ENCODE peak calls at places on chromosomes 6 and 20, in seven cellular contexts. Q is right lobe of liver, S is adrenal gland, Z is HCT116, B is aorta, T is spleen, O is heart left ventricle. G is an unnamed sample. For H3K4me1, the result is how much of the 10 kb centered on the place peaks cover.

GRCh38 chr20:24785141-24785924 is 163.7 kb upstream of the CST7 start:
- DNase-seq in Q (no peak), S (no peak), Z (no peak), B (peak), T (peak), O (no peak), G (no peak)

GRCh38 chr6:70150521-70150920 is 152.4 kb downstream of the COL9A1 start:
- DNase-seq in Q (no peak), S (no peak), Z (no peak), B (no peak), T (no peak), O (no peak), G (no peak)

GRCh38 chr6:43927525-43928210 is 157.7 kb downstream of the VEGFA start:
- DNase-seq in Q (peak), S (no peak), Z (no peak), B (peak), T (peak), O (no peak), G (no peak)

GRCh38 chr6:81788748-81789147 is 36.3 kb upstream of the TENT5A start:
- DNase-seq in Q (no peak), S (no peak), Z (no peak), B (no peak), T (no peak), O (no peak), G (no peak)

GRCh38 chr20:22795897-22796296 is 211.5 kb upstream of the FOXA2 start:
- DNase-seq in Q (no peak), S (peak), Z (peak), B (peak), T (no peak), O (no peak), G (peak)

GRCh38 chr6:158660331-158660730 is 10.5 kb downstream of the SYTL3 start:
- DNase-seq in Q (no peak), S (no peak), Z (no peak), B (no peak), T (peak), O (no peak), G (no peak)

GRCh38 chr20:20491110-20491783 is 123.3 kb downstream of the INSM1 start:
- DNase-seq in Q (no peak), S (no peak), Z (no peak), B (no peak), T (no peak), O (no peak), G (no peak)

GRCh38 chr6:24981385-24981758 is 45.6 kb upstream of the RIPOR2 start:
- DNase-seq in Q (no peak), S (no peak), Z (no peak), B (no peak), T (no peak), O (no peak), G (no peak)

GRCh38 chr20:32433311-32434021 is 75.3 kb downstream of the ASXL1 start:
- DNase-seq in Q (no peak), S (peak), Z (no peak), B (no peak), T (no peak), O (peak), G (no peak)

GRCh38 chr20:574297-574942 is 30.8 kb upstream of the CSNK2A1 start:
- DNase-seq in Q (no peak), S (peak), Z (no peak), B (no peak), T (no peak), O (peak), G (no peak)

GRCh38 chr6:125038925-125039324 is 76.7 kb downstream of the RNF217 start:
- DNase-seq in Q (no peak), S (no peak), Z (no peak), B (no peak), T (no peak), O (no peak), G (no peak)

GRCh38 chr6:114997813-114998292 is 655.0 kb upstream of the HS3ST5 start:
- DNase-seq in Q (no peak), S (no peak), Z (no peak), B (no peak), T (no peak), O (no peak), G (no peak)

GRCh38 chr6:87436435-87436834 is 28.7 kb downstream of the CFAP206 start:
- DNase-seq in Q (no peak), S (peak), Z (peak), B (no peak), T (no peak), O (no peak), G (no peak)

GRCh38 chr6:28167068-28167467 is 25.4 kb downstream of the ZKSCAN8 start:
- DNase-seq in Q (no peak), S (no peak), Z (no peak), B (no peak), T (no peak), O (no peak), G (no peak)

GRCh38 chr6:106300944-106301343 is 24.6 kb downstream of the ATG5 start:
- DNase-seq in Q (no peak), S (no peak), Z (no peak), B (no peak), T (no peak), O (no peak), G (no peak)

GRCh38 chr6:43009124-43009523 is 4.6 kb downstream of the MEA1 start:
- DNase-seq in Q (no peak), S (no peak), Z (no peak), B (no peak), T (no peak), O (no peak), G (no peak)

GRCh38 chr6:109349419-109349987 is 32.8 kb downstream of the CD164 start:
- DNase-seq in Q (no peak), S (peak), Z (no peak), B (no peak), T (no peak), O (no peak), G (no peak)

GRCh38 chr6:13574571-13575376 is at the start of gene SIRT5:
- DNase-seq in Q (peak), S (peak), Z (peak), B (peak), T (peak), O (peak), G (peak)

GRCh38 chr20:35290186-35290886 is 1.9 kb downstream of the FAM83C start:
- DNase-seq in Q (no peak), S (no peak), Z (no peak), B (no peak), T (no peak), O (peak), G (no peak)

GRCh38 chr6:80541186-80541585 is 434.7 kb downstream of the BCKDHB start:
- DNase-seq in Q (no peak), S (no peak), Z (peak), B (no peak), T (no peak), O (no peak), G (no peak)

GRCh38 chr20:13105864-13106457 is 97.2 kb downstream of the SPTLC3 start:
- DNase-seq in Q (no peak), S (no peak), Z (peak), B (no peak), T (no peak), O (no peak), G (no peak)

GRCh38 chr6:25041676-25042598 is 106.2 kb upstream of the RIPOR2 start:
- DNase-seq in Q (no peak), S (no peak), Z (no peak), B (no peak), T (peak), O (no peak), G (no peak)

GRCh38 chr6:16903470-16903869 is 142.2 kb upstream of the ATXN1 start:
- DNase-seq in Q (no peak), S (no peak), Z (no peak), B (no peak), T (no peak), O (no peak), G (no peak)

GRCh38 chr6:148443798-148444560 is 101.3 kb downstream of the SASH1 start:
- DNase-seq in Q (no peak), S (no peak), Z (no peak), B (no peak), T (no peak), O (no peak), G (no peak)
- H3K4me1 ChIP-seq in Q (under half), S (under half), Z (under half), B (under half), T (under half), O (under half), G (under half)

GRCh38 chr6:136426627-136427377 is 123.4 kb downstream of the MAP7 start:
- DNase-seq in Q (no peak), S (no peak), Z (no peak), B (no peak), T (no peak), O (no peak), G (no peak)

GRCh38 chr6:136427378-136427717 is 122.9 kb downstream of the MAP7 start:
- DNase-seq in Q (no peak), S (no peak), Z (no peak), B (no peak), T (no peak), O (no peak), G (no peak)

GRCh38 chr6:136429681-136430080 is 120.5 kb downstream of the MAP7 start:
- DNase-seq in Q (no peak), S (no peak), Z (no peak), B (no peak), T (no peak), O (no peak), G (no peak)

GRCh38 chr6:136425793-136426192 is 124.4 kb downstream of the MAP7 start:
- DNase-seq in Q (no peak), S (no peak), Z (no peak), B (no peak), T (no peak), O (no peak), G (no peak)

DNA sequence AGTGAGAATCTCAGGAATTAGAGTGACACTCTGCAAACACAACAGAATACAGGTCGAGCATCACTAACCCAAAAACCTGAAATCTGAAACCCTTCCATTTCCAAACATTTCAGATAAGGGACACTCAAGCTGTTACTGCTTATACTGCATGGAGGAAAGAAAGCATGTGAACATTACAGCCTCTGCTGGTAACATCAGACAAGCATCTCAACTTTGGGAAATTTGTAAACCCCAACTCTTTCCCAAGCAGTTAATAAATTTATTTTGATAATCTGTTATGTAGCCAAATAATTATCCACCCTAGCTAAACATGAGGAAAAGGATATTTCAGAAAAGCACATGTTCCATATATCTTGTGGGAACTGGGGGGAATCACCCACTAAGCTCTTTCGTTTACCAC is 121.0 kb downstream of the MAP7 start:
- DNase-seq in Q (no peak), S (no peak), Z (no peak), B (no peak), T (no peak), O (no peak), G (no peak)
- H3K4me1 ChIP-seq in Q (under half), S (under half), Z (under half), B (under half), T (under half), O (under half), G (under half)

GRCh38 chr6:132760256-132760655 is 2.6 kb upstream of the VNN2 start:
- DNase-seq in Q (no peak), S (no peak), Z (no peak), B (no peak), T (no peak), O (no peak), G (no peak)
- H3K4me1 ChIP-seq in Q (under half), S (under half), Z (under half), B (under half), T (under half), O (under half), G (under half)

GRCh38 chr20:50537546-50538201 is 27.5 kb downstream of the PTPN1 start:
- DNase-seq in Q (no peak), S (no peak), Z (no peak), B (no peak), T (no peak), O (no peak), G (no peak)
- H3K4me1 ChIP-seq in Q (under half), S (half or more), Z (half or more), B (under half), T (half or more), O (under half), G (under half)

GRCh38 chr6:7159790-7160525 is 52.2 kb downstream of the RREB1 start:
- DNase-seq in Q (no peak), S (no peak), Z (no peak), B (no peak), T (no peak), O (no peak), G (no peak)
- H3K4me1 ChIP-seq in Q (under half), S (half or more), Z (under half), B (under half), T (under half), O (under half), G (half or more)

DNA sequence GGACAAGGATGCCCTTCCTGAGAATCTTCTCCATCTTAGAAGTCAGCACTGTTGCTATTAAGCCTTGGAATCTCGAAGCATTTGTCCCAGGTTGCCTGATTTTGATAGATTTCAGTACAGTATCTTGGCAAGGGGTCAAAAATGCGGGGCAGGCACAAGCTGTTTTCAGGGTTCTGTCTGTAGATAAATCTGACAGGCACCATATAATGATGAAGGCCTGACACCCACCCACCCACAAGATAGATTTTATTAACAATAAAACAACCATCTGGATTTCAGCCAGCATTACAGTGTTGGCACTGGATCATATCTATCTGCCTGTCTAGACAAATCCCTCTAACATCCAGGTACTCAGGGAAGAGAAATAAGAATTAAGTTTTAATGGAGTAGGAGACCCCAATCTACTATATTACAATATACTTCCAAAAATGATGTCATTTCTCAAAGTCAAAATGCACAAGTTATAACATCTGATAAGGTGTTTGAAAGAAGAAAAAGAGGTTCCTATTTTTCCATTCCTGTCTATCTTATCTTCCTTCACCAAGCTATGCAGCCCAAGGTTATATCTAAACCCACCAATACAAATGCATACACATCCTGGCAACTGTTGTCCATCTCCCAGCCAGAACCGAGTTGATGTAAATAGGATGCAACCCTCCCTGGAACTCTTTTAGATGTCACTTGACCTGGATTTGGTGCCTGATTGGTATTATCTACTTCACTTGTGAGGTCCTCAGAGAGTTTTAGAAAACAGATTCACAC is 10.7 kb downstream of the NEDD9 start:
- DNase-seq in Q (no peak), S (peak), Z (no peak), B (no peak), T (no peak), O (no peak), G (no peak)
- H3K4me1 ChIP-seq in Q (under half), S (under half), Z (under half), B (under half), T (half or more), O (under half), G (half or more)

GRCh38 chr20:62352402-62353288 is 14.5 kb downstream of the LAMA5 start:
- DNase-seq in Q (peak), S (peak), Z (no peak), B (peak), T (no peak), O (peak), G (no peak)
- H3K4me1 ChIP-seq in Q (under half), S (under half), Z (under half), B (under half), T (under half), O (under half), G (half or more)

G was measured in suprapubic skin.